ENCODE peak calls at places on chromosome 5, in nine cellular contexts. U, J, R, P, T, S, Y, B and Z are unnamed samples. For H3K36me3, the result is how much of the 10 kb centered on the place peaks cover.

GRCh38 chr5:64807505-64807904 is 38.8 kb downstream of the CWC27 start:
- DNase-seq in S (no peak), Y (peak), U (peak), T (no peak), R (no peak), J (no peak), B (no peak), P (no peak), Z (no peak)

GRCh38 chr5:171444582-171444981 is 25.1 kb downstream of the FGF18 start:
- DNase-seq in J (no peak), T (no peak), S (no peak), R (no peak), B (no peak), Y (peak), U (peak), P (no peak), Z (peak)

GRCh38 chr5:160171656-160172055 is 52.4 kb upstream of the PWWP2A start:
- DNase-seq in J (no peak), P (no peak), B (no peak), Y (no peak), T (no peak), U (no peak), S (no peak), R (no peak), Z (no peak)

GRCh38 chr5:35922468-35922867 is 16.0 kb downstream of the CAPSL start:
- DNase-seq in U (no peak), J (no peak), B (no peak), P (no peak), T (no peak), S (peak), R (peak), Y (no peak), Z (no peak)

GRCh38 chr5:139742173-139742903 is 53.3 kb upstream of the PSD2 start:
- DNase-seq in B (no peak), P (no peak), T (no peak), S (no peak), R (no peak), Y (no peak), U (no peak), J (no peak), Z (no peak)

GRCh38 chr5:109836280-109836679 is 146.6 kb downstream of the MAN2A1 start:
- DNase-seq in Y (no peak), S (no peak), B (no peak), R (no peak), U (no peak), T (no peak), J (no peak), P (no peak), Z (no peak)

GRCh38 chr5:127934791-127935256 is 148.7 kb upstream of the SLC12A2 start:
- DNase-seq in R (no peak), J (peak), T (no peak), Y (peak), S (peak), U (peak), B (no peak), P (no peak), Z (peak)

GRCh38 chr5:113806250-113806649 is 292.8 kb downstream of the YTHDC2 start:
- DNase-seq in J (no peak), T (no peak), P (no peak), U (peak), R (no peak), B (no peak), Y (peak), S (no peak), Z (peak)

GRCh38 chr5:174560861-174561260 is 163.5 kb upstream of the MSX2 start:
- DNase-seq in S (no peak), T (no peak), B (no peak), U (peak), Y (no peak), R (no peak), P (no peak), J (no peak), Z (no peak)

GRCh38 chr5:89457411-89458329 is 574.7 kb upstream of the MEF2C start:
- DNase-seq in B (no peak), J (no peak), P (no peak), U (peak), Y (peak), T (no peak), R (no peak), S (no peak), Z (peak)

GRCh38 chr5:147882586-147883313 is 4.2 kb downstream of the SCGB3A2 start:
- DNase-seq in S (no peak), Y (no peak), P (no peak), R (no peak), J (no peak), T (no peak), B (no peak), U (peak), Z (no peak)

GRCh38 chr5:54278031-54278830 is 32.1 kb downstream of the ARL15 start:
- DNase-seq in Y (no peak), B (no peak), P (no peak), R (no peak), S (no peak), U (peak), T (no peak), J (no peak), Z (no peak)

GRCh38 chr5:68180286-68181038 is 35.1 kb upstream of the PIK3R1 start:
- DNase-seq in B (no peak), R (no peak), S (no peak), J (no peak), U (no peak), P (no peak), Y (no peak), T (no peak), Z (no peak)

GRCh38 chr5:177475563-177476427 is 2.4 kb upstream of the DBN1 start:
- DNase-seq in R (no peak), J (no peak), U (peak), T (no peak), B (no peak), Y (no peak), P (no peak), S (peak), Z (peak)

GRCh38 chr5:138246334-138246733 is 28.1 kb downstream of the GFRA3 start:
- DNase-seq in U (no peak), S (no peak), P (no peak), T (no peak), Y (no peak), B (no peak), J (peak), R (no peak), Z (no peak)
- H3K36me3 ChIP-seq in U (under half), S (under half), P (under half), T (under half), Y (under half), B (under half), J (under half), R (under half), Z (under half)

DNA sequence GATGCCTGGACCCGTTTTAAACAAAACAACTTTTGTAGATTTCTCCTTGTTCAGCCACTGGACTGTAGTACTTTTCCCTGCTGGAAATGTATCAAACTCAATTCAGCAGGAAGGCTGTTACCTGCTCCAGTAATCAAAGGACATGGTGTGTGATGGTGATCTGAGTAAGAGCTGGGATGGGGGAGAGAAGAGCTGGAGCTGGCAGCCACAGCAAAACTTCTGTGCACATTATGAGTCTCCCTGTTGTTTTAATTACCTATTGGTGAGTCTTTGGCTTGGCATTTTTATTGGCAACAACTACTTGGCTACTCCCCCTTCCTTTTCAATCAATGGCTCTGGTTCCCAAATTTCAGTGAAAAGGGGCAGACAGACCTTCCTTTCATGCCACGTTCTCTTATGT is 9.7 kb downstream of the NREP start:
- DNase-seq in S (no peak), J (no peak), Y (peak), P (no peak), R (no peak), U (peak), B (no peak), T (no peak), Z (peak)
- H3K36me3 ChIP-seq in S (under half), J (under half), Y (under half), P (under half), R (half or more), U (under half), B (under half), T (under half), Z (half or more)

DNA sequence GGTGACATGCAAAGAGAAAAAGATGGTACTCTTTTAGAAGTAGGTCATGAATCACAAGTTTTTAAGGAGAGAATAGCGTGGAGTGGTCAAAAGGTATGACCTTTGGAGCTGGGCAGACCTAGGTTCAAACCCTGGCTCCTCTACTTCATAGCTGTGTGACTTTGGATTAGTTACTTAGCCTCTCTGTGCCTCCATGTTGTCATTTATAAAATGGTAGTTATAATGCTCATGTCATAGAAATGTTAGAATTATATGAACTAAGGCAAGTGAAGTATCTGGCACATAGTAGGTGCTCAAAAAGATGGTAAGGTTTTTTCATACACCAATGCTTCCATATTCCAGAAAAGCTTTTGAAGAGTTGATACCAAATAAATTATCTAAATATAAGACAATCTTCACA is 7.3 kb downstream of the F2R start:
- DNase-seq in T (no peak), J (no peak), Y (no peak), B (no peak), R (no peak), S (no peak), U (no peak), P (no peak), Z (no peak)
- H3K36me3 ChIP-seq in T (under half), J (under half), Y (under half), B (under half), R (under half), S (under half), U (under half), P (under half), Z (under half)

DNA sequence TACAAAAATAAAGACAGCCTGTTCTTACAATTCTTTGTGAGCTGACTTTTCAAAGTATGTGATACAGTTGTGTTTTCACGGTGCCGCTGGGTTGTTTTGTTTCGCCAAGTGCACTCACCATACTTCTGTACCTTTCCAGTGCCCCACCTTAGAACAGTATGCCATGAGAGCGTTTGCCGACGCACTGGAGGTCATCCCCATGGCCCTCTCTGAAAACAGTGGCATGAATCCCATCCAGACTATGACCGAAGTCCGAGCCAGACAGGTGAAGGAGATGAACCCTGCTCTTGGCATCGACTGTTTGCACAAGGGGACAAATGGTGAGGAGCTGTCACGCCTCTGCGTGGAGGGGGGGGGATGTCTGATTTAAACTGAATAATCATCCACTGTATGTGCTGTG is 12.9 kb downstream of the CCT5 start:
- DNase-seq in S (no peak), J (no peak), B (no peak), R (no peak), Y (no peak), T (no peak), P (no peak), U (no peak), Z (no peak)
- H3K36me3 ChIP-seq in S (half or more), J (under half), B (half or more), R (half or more), Y (half or more), T (half or more), P (half or more), U (under half), Z (half or more)

DNA sequence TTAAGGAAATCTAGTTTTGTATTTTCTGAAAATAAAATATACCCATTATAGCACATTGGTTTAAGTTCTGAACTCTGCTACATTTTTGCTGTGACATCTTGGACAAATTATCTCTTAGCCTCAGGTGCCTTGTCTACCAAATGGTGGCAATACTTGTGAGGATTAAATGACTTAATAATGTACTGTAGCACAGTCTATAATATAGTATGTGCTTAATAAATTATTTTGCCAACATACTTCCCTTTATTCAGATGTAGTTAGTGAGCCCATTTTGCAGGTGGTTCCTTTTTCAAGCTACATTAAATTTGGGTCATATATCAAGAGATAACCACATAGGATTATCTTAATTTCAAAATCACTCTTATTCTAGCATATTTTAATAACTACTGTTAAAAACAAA is 3.2 kb downstream of the ETF1 start:
- DNase-seq in Y (no peak), R (no peak), S (no peak), U (no peak), J (no peak), P (no peak), B (no peak), T (no peak), Z (no peak)
- H3K36me3 ChIP-seq in Y (under half), R (half or more), S (under half), U (under half), J (under half), P (under half), B (under half), T (under half), Z (under half)

GRCh38 chr5:141524604-141525597 is 36.0 kb downstream of the PCDHGC5 start:
- DNase-seq in Y (peak), J (peak), R (peak), U (peak), B (peak), P (peak), S (peak), T (peak), Z (peak)

GRCh38 chr5:141525659-141526058 is 36.8 kb downstream of the PCDHGC5 start:
- DNase-seq in S (no peak), J (peak), U (no peak), Y (no peak), B (no peak), R (no peak), T (no peak), P (peak), Z (peak)

GRCh38 chr5:141521244-141521781 is 32.4 kb downstream of the PCDHGC5 start:
- DNase-seq in U (peak), B (no peak), S (peak), R (no peak), T (no peak), P (peak), J (no peak), Y (peak), Z (peak)

GRCh38 chr5:141522301-141522700 is 33.4 kb downstream of the PCDHGC5 start:
- DNase-seq in P (no peak), U (no peak), T (no peak), S (no peak), J (no peak), B (no peak), R (no peak), Y (peak), Z (no peak)

GRCh38 chr5:141523991-141524390 is 35.1 kb downstream of the PCDHGC5 start:
- DNase-seq in T (no peak), B (no peak), J (no peak), Y (no peak), U (no peak), P (no peak), S (no peak), R (no peak), Z (no peak)
- H3K36me3 ChIP-seq in T (half or more), B (under half), J (under half), Y (under half), U (under half), P (under half), S (under half), R (half or more), Z (under half)

GRCh38 chr5:39381376-39381775 is 17.1 kb upstream of the C9 start:
- DNase-seq in R (no peak), S (peak), B (no peak), T (no peak), Y (no peak), J (no peak), U (no peak), P (no peak), Z (peak)
- H3K36me3 ChIP-seq in R (under half), S (under half), B (under half), T (half or more), Y (under half), J (under half), U (under half), P (under half), Z (half or more)

GRCh38 chr5:865168-865521 is 14.4 kb upstream of the ZDHHC11 start:
- DNase-seq in R (no peak), U (no peak), J (no peak), T (no peak), S (no peak), P (no peak), Y (no peak), B (no peak), Z (no peak)

GRCh38 chr5:862367-863243 is 11.8 kb upstream of the ZDHHC11 start:
- DNase-seq in R (no peak), U (peak), S (no peak), J (no peak), P (no peak), Y (no peak), T (no peak), B (no peak), Z (peak)

GRCh38 chr5:863244-863805 is 12.5 kb upstream of the ZDHHC11 start:
- DNase-seq in R (no peak), J (no peak), P (no peak), S (no peak), B (no peak), Y (no peak), U (no peak), T (no peak), Z (no peak)

GRCh38 chr5:865771-866170 is 15.0 kb upstream of the ZDHHC11 start:
- DNase-seq in S (no peak), Y (no peak), P (no peak), B (no peak), T (no peak), U (no peak), J (no peak), R (no peak), Z (no peak)

GRCh38 chr5:864492-865167 is 13.8 kb upstream of the ZDHHC11 start:
- DNase-seq in S (no peak), T (no peak), Y (no peak), J (no peak), R (no peak), B (no peak), U (no peak), P (no peak), Z (no peak)
- H3K36me3 ChIP-seq in S (under half), T (half or more), Y (under half), J (under half), R (half or more), B (under half), U (under half), P (under half), Z (under half)

DNA sequence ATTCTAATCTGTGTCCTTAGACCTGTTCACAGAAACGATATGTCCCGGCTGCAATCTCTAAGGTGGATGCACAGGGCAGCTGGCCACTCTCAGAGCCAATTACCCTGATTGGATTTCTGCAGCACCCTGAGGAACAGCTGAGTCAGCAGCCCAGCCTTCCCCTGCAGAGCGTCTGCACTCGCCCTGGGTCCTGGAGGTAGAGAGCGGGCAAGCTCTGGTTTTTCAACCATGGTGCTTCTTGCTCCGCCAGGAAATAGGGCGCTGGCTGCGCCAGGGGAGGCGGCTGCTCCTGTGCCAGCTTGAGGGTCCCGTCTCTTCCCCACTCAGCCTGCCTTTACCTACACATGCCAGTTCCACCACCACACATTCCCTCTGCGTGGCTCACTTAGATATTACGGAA is 19.2 kb downstream of the NDUFS6 start:
- DNase-seq in P (no peak), J (no peak), T (no peak), U (no peak), R (no peak), S (no peak), B (no peak), Y (no peak), Z (no peak)
- H3K36me3 ChIP-seq in P (under half), J (under half), T (half or more), U (under half), R (half or more), S (under half), B (under half), Y (under half), Z (under half)